ENCODE peak calls at places on chromosomes 5 and 9, in eight cellular contexts. B, F, H, S, Q, W, Z and R are unnamed samples.

GRCh38 chr9:112339886-112340285 is 6.5 kb upstream of the PTBP3 start:
- DNase-seq in Z (no peak), Q (no peak), F (no peak), W (no peak), H (no peak), S (no peak), B (no peak), R (no peak)

GRCh38 chr9:111298831-111299603 is 31.0 kb downstream of the OR2K2 start:
- DNase-seq in W (no peak), Z (peak; percentile 22), H (peak; percentile 70), S (no peak), F (peak; percentile 11), B (peak; percentile 85), Q (peak; percentile 81), R (no peak)

GRCh38 chr9:15738011-15738410 is 185.2 kb downstream of the CCDC171 start:
- DNase-seq in S (no peak), Q (no peak), Z (peak; percentile 53), H (peak; percentile 58), F (no peak), W (no peak), B (no peak), R (no peak)

GRCh38 chr9:129164246-129164930 is 13.7 kb downstream of the IER5L start:
- DNase-seq in H (no peak), Q (no peak), Z (peak; percentile 72), W (no peak), F (peak; percentile 62), B (peak; percentile 90), S (peak; percentile 67), R (no peak)

GRCh38 chr9:113687680-113688371 is 188.3 kb upstream of the ZNF618 start:
- DNase-seq in H (no peak), W (no peak), S (no peak), B (no peak), Z (no peak), Q (no peak), F (no peak), R (no peak)

GRCh38 chr5:151680944-151681427 is 5.7 kb downstream of the SPARC start:
- DNase-seq in Q (no peak), Z (no peak), B (peak; percentile 70), H (no peak), W (no peak), S (no peak), F (no peak), R (no peak)

GRCh38 chr5:95238560-95239325 is 46.2 kb downstream of the MCTP1 start:
- DNase-seq in B (no peak), S (no peak), Q (no peak), F (no peak), H (peak; percentile 68), Z (no peak), W (no peak), R (no peak)

GRCh38 chr5:58406394-58406793 is 53.5 kb downstream of the PLK2 start:
- DNase-seq in H (no peak), F (no peak), W (no peak), S (no peak), B (no peak), Z (no peak), Q (no peak), R (no peak)

GRCh38 chr5:14983666-14984441 is 112.3 kb upstream of the ANKH start:
- DNase-seq in Q (no peak), B (no peak), S (no peak), H (no peak), F (no peak), W (no peak), Z (no peak), R (no peak)

GRCh38 chr5:134647750-134648424 is 698 bp upstream of the SEC24A start:
- DNase-seq in S (no peak), F (peak; percentile 11), Q (no peak), W (no peak), B (no peak), H (no peak), Z (peak; percentile 21), R (no peak)

GRCh38 chr9:114930063-114930812 is at the start of gene TNFSF8:
- DNase-seq in Q (no peak), W (peak; percentile 90), Z (no peak), H (no peak), S (peak; percentile 36), B (no peak), F (peak; percentile 35), R (no peak)

GRCh38 chr9:90449213-90449925 is 193.3 kb downstream of the DIRAS2 start:
- DNase-seq in F (no peak), Q (no peak), B (no peak), H (no peak), S (no peak), Z (no peak), W (no peak), R (no peak)

GRCh38 chr5:109105631-109106267 is 304.0 kb downstream of the PJA2 start:
- DNase-seq in W (no peak), H (peak; percentile 97), Q (no peak), Z (no peak), S (no peak), B (no peak), F (no peak), R (no peak)

GRCh38 chr9:94554439-94555331 is at the start of gene PCAT7:
- DNase-seq in B (no peak), S (peak; percentile 90), W (no peak), Q (no peak), F (peak; percentile 84), Z (peak; percentile 84), H (peak; percentile 12), R (no peak)

GRCh38 chr9:135147473-135147805 is 60.0 kb downstream of the OLFM1 start:
- DNase-seq in W (no peak), B (no peak), S (no peak), H (no peak), F (no peak), Q (no peak), Z (no peak), R (no peak)

GRCh38 chr5:98319299-98320011 is 454.0 kb upstream of the RGMB start:
- DNase-seq in S (no peak), H (no peak), Q (no peak), F (no peak), B (no peak), Z (no peak), W (no peak), R (no peak)

GRCh38 chr9:136996361-136997281 is at the start of gene CLIC3:
- DNase-seq in W (peak; percentile 88), Z (peak; percentile 46), Q (no peak), H (no peak), S (peak; percentile 73), B (no peak), F (peak; percentile 75), R (no peak)
- TF ChIP-seq POLR2A in W (no peak), Z (no peak), Q (no peak), H (no peak), S (no peak), B (no peak), F (no peak), R (no peak)

DNA sequence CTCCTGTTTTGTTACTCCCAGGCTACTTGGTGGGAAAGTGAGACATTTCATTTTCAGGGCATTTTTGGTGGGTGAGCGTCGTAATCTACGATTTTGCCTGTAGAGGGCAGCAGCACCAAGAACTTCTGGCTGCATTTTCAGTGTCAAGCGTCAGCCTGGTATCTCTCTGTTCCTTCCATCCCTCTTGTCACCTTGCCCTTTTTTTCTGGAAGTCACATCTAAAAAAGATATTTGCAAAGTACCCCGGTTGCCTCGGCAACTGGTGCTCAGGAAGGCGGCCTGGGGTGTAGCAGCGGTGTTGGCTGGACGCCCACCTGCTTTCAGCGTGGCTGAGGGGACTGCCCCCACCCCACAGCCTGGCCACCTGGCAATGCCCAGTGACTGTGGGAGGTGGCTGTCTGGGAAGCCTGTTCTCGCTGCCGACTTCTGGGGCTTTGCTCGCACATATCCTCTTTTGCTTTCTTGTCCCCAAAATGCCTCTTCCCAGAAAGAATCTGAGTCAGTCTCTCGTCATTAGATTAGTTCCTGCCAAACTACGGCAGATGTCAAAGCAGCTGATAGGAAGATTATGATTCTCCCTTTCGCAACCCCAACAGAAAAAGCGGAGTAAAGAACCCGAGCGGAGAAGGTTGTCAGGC is 84.5 kb downstream of the ACER2 start:
- DNase-seq in Z (peak; percentile 15), Q (peak; percentile 70), B (no peak), H (peak; percentile 59), F (peak; percentile 24), S (peak; percentile 32), W (no peak), R (peak; percentile 83)
- TF ChIP-seq POLR2AphosphoS5 in Z (no peak), Q (no peak), B (no peak), H (no peak), F (no peak), S (peak; percentile 6), W (no peak), R (peak; percentile 56)

DNA sequence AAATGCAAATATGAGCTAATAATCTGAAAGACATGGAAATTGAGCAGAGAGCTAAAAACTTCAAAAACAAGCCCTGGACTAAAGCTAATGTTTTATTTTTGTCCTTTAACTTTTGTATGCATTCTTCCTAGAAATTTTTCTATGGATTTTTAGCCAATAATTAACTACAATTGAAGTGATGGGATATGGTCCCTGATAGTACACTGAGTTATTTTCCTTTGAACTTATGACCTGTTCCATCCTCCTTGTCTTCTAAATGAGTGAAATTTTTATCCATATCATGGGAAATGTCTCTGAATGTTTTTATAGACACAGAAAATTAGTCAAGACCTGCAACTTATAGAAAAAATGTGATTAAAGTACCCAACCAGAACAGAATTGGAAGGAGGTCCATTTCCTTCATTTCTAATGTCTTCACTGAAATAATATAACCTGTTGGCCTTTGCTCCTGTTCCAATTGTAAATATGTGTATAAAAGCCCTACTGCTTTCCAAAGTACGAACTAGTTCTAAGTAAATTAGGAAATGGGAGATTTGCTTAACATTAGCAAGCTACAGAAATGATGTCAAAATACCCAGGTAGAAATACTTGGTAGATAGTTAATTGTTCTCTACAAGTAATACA is 11.3 kb upstream of the ERAP2 start:
- DNase-seq in Z (peak; percentile 18), W (no peak), H (no peak), S (no peak), F (no peak), Q (no peak), B (no peak), R (no peak)
- TF ChIP-seq POLR2A in Z (no peak), W (no peak), H (no peak), S (no peak), F (no peak), Q (no peak), B (no peak), R (no peak)

GRCh38 chr5:171494452-171495121 is 75.1 kb downstream of the FGF18 start:
- DNase-seq in W (no peak), F (no peak), H (peak; percentile 63), B (peak; percentile 82), S (no peak), Q (peak; percentile 79), Z (peak; percentile 28), R (no peak)
- TF ChIP-seq POLR2AphosphoS5 in W (peak; percentile 54), F (no peak), H (no peak), B (peak; percentile 19), S (peak; percentile 3), Q (peak; percentile 50), Z (no peak), R (peak; percentile 92)

GRCh38 chr5:142356716-142357468 is 32.1 kb upstream of the SPRY4 start:
- DNase-seq in Z (peak; percentile 94), F (peak; percentile 83), W (peak; percentile 97), S (peak; percentile 77), B (peak; percentile 93), H (peak; percentile 94), Q (peak; percentile 93), R (no peak)
- TF ChIP-seq POLR2A in Z (peak; percentile 48), F (no peak), W (no peak), S (no peak), B (no peak), H (peak; percentile 47), Q (peak; percentile 21), R (peak; percentile 36)